ENCODE peak calls at places on chromosomes 13 and 19, in six cellular contexts. Z is cerebellar cortex, X is H9, S is ascending aorta, R is mucosa of descending colon, Y is naive B cell. W is an unnamed sample.

GRCh38 chr13:102698649-102698980 is 3.8 kb upstream of the METTL21C start:
- DNase-seq in Z (no peak), X (no peak), S (no peak), R (no peak), Y (no peak), W (no peak)

GRCh38 chr19:7326105-7326877 is 22.4 kb upstream of the ARHGEF18 start:
- DNase-seq in Z (peak; percentile 13), X (peak; percentile 89), S (no peak), R (no peak), Y (no peak), W (peak; percentile 53)

GRCh38 chr19:23817519-23817918 is 58.8 kb upstream of the ZNF681 start:
- DNase-seq in Z (peak; percentile 26), X (peak; percentile 41), S (no peak), R (peak; percentile 52), Y (no peak), W (peak; percentile 12)

GRCh38 chr19:28521614-28522544 is 691.1 kb downstream of the UQCRFS1 start:
- DNase-seq in Z (no peak), X (no peak), S (no peak), R (no peak), Y (no peak), W (no peak)

GRCh38 chr13:24502567-24503375 is 9.8 kb downstream of the PARP4 start:
- DNase-seq in Z (no peak), X (no peak), S (no peak), R (peak; percentile 57), Y (no peak), W (peak; percentile 87)

GRCh38 chr13:86000546-86000945 is 201.3 kb upstream of the SLITRK6 start:
- DNase-seq in Z (no peak), X (no peak), S (no peak), R (no peak), Y (no peak), W (no peak)

GRCh38 chr13:100130092-100130491 is 41.2 kb downstream of the PCCA start:
- DNase-seq in Z (peak; percentile 55), X (no peak), S (no peak), R (no peak), Y (no peak), W (no peak)

GRCh38 chr19:55264531-55264930 is 5.7 kb upstream of the PPP6R1 start:
- DNase-seq in Z (no peak), X (no peak), S (no peak), R (no peak), Y (no peak), W (no peak)

GRCh38 chr13:109243311-109243951 is 543.0 kb downstream of the IRS2 start:
- DNase-seq in Z (no peak), X (no peak), S (peak; percentile 79), R (no peak), Y (no peak), W (no peak)

GRCh38 chr13:111202745-111203144 is 87.6 kb downstream of the ARHGEF7 start:
- DNase-seq in Z (peak; percentile 60), X (no peak), S (peak; percentile 69), R (no peak), Y (peak; percentile 39), W (no peak)

GRCh38 chr19:7998081-7998480 is 7.4 kb downstream of the ELAVL1 start:
- DNase-seq in Z (no peak), X (no peak), S (no peak), R (no peak), Y (no peak), W (no peak)

GRCh38 chr19:46881092-46881491 is 20.3 kb downstream of the ARHGAP35 start:
- DNase-seq in Z (no peak), X (no peak), S (no peak), R (no peak), Y (no peak), W (peak; percentile 40)

GRCh38 chr19:383040-383439 is 25.9 kb downstream of the C2CD4C start:
- DNase-seq in Z (no peak), X (no peak), S (peak; percentile 12), R (no peak), Y (no peak), W (no peak)